ENCODE peak calls at places on chromosomes 11 and 22, in seven cellular contexts. I is IMR-90; E is transverse colon; Q is right atrium auricular region; J is spleen; T is CD4-positive, CD25-positive, alpha-beta regulatory T cell; O is fibroblast of lung. Z is an unnamed sample.

GRCh38 chr11:70742553-70743291 is 344.4 kb downstream of the CTTN start:
- DNase-seq in E (no peak), J (no peak), T (no peak), I (no peak), O (no peak), Q (no peak), Z (no peak)

GRCh38 chr22:46262449-46263207 is 515 bp downstream of the PKDREJ start:
- DNase-seq in T (no peak), J (peak; percentile 92), O (peak; percentile 56), E (peak; percentile 71), Q (peak; percentile 78), I (peak; percentile 35), Z (peak; percentile 32)

GRCh38 chr11:64839887-64840782 is 4.3 kb downstream of the CDC42BPG start:
- DNase-seq in O (no peak), Q (no peak), I (no peak), E (no peak), T (no peak), J (peak; percentile 70), Z (no peak)

GRCh38 chr22:17575151-17575550 is 11.9 kb downstream of the SLC25A18 start:
- DNase-seq in I (no peak), T (no peak), Q (no peak), J (no peak), E (no peak), O (peak; percentile 33), Z (no peak)

GRCh38 chr11:101321222-101321621 is 191.6 kb upstream of the PGR start:
- DNase-seq in I (no peak), E (no peak), T (no peak), Q (no peak), O (no peak), J (no peak), Z (no peak)

GRCh38 chr11:44186531-44186930 is 91.1 kb downstream of the EXT2 start:
- DNase-seq in I (no peak), J (no peak), T (no peak), Q (no peak), O (no peak), E (no peak), Z (no peak)

GRCh38 chr11:85809191-85809590 is 1.8 kb downstream of the SYTL2 start:
- DNase-seq in I (no peak), O (no peak), T (no peak), E (no peak), Q (no peak), J (no peak), Z (peak; percentile 55)

GRCh38 chr11:35045219-35045819 is 93.7 kb upstream of the CD44 start:
- DNase-seq in O (no peak), J (peak; percentile 75), T (peak; percentile 78), Q (no peak), E (peak; percentile 36), I (no peak), Z (peak; percentile 95)

GRCh38 chr22:47303161-47303890 is 540.9 kb downstream of the TBC1D22A start:
- DNase-seq in Q (peak; percentile 50), T (no peak), J (no peak), O (no peak), I (no peak), E (no peak), Z (no peak)

GRCh38 chr11:123047265-123047946 is 14.5 kb downstream of the HSPA8 start:
- DNase-seq in O (no peak), E (no peak), J (no peak), T (no peak), Q (no peak), I (no peak), Z (no peak)

GRCh38 chr22:46586531-46587011 is 33.6 kb upstream of the GRAMD4 start:
- DNase-seq in Q (no peak), E (peak; percentile 68), T (no peak), O (no peak), I (no peak), J (peak; percentile 77), Z (no peak)

GRCh38 chr11:83008581-83008923 is 63.1 kb downstream of the RAB30 start:
- DNase-seq in O (peak; percentile 77), E (no peak), I (peak; percentile 70), T (no peak), J (no peak), Q (no peak), Z (no peak)

DNA sequence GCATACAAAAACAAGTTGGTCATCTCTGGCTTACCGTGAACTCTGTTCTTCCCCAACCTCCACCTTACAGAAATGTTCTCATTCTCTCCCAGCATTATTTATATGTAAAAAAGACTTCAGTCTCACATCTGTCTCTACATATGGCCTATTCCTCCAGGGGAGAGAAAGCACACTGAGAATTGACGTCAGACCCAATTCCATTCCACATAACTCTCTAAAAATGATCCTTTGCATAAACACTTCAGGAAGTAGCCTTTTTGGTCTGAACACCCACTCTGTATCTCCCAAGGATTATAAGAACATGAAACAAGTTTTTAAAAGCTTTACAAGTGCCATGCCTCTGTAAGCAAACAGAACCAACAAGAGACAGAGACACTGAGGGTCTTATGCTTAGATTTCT is 48.4 kb upstream of the PPP2R1B start:
- DNase-seq in I (peak; percentile 91), J (no peak), O (peak; percentile 70), Q (no peak), E (no peak), T (no peak), Z (no peak)
- H3K27ac ChIP-seq in I (no peak overlapping the region), J (peak overlapping the region; percentile 63), O (peak overlapping the region; percentile 47), Q (peak overlapping the region; percentile 36), E (peak overlapping the region; percentile 40), T (no peak overlapping the region), Z (no peak overlapping the region)

DNA sequence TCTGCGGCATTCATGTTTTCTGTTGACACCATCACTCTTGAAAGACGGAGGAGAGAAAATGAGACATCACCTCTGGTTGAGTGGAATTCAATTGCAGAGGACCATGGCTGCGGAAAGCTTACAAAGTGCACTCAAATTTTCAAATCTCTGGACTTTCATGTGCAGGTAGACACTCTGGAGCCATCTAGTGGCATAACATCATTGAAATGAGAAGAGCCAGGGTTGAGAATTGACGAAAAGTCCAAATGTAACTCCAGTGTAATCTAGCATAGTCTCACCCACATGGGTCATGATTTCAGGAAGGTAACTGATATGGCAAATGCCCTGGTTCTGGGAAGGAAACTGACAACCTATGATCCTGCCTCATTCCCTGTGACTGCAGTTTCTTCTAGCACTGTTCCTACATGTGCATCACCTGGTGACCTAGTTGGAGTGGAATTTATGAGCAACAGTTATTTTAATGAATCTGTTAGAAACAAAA is 687.8 kb downstream of the KCNA4 start:
- DNase-seq in E (no peak), O (peak; percentile 87), I (peak; percentile 95), Q (no peak), J (no peak), T (no peak), Z (no peak)
- H3K27ac ChIP-seq in E (no peak overlapping the region), O (no peak overlapping the region), I (peak overlapping the region; percentile 54), Q (no peak overlapping the region), J (no peak overlapping the region), T (no peak overlapping the region), Z (no peak overlapping the region)

DNA sequence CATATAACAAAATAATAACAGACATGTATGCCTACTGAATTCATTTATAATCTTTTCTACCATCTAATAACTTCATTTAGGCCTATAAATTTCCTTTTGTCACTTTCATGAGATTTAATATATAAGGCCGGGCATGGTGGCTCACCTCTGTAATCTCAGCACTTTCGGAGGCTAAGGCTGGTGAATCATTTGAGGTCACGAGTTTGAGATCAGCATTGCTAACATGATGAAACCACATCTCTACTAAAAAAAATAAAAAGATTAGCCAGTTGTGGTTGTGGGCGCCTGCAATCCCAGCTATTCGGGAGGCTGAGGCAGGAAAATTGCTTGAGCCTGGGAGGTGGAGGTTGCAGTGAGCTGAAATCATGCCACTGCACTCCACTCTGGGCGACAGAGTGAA is 14.2 kb upstream of the NTM start:
- DNase-seq in T (no peak), I (no peak), O (peak; percentile 83), E (no peak), Q (no peak), J (no peak), Z (no peak)
- H3K27ac ChIP-seq in T (no peak overlapping the region), I (no peak overlapping the region), O (no peak overlapping the region), E (no peak overlapping the region), Q (no peak overlapping the region), J (no peak overlapping the region), Z (no peak overlapping the region)

DNA sequence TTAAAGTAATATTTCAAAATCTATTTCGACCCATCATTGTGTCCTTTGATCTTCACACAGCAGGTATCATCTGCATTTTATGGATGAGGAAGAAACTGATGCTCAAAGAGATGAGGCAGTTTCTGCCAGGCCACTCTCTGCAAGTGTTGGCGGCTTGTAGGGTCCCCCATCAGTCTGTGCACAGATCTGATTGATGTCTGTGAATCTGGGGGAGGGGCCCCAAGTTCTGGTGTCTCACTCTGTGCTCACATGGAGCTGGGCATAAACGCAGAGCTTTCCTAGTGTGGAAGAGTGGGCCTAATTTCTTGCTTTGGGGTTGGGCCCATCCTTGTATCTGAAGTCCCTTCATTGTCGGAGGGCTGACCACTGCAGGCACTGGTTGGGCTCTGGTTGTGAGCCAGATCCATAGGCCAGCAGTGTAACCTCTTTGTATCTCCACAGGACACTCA is 1.6 kb upstream of the TRMT2A start:
- DNase-seq in Q (no peak), I (no peak), E (no peak), T (no peak), O (no peak), J (peak; percentile 56), Z (no peak)
- H3K27ac ChIP-seq in Q (peak overlapping the region; percentile 93), I (peak overlapping the region; percentile 65), E (no peak overlapping the region), T (peak overlapping the region; percentile 84), O (peak overlapping the region; percentile 13), J (no peak overlapping the region), Z (peak overlapping the region; percentile 96)

GRCh38 chr11:88338223-88338661 is 706 bp upstream of the CTSC start:
- DNase-seq in T (peak; percentile 32), J (peak; percentile 82), O (peak; percentile 74), Q (peak; percentile 74), I (peak; percentile 84), E (peak; percentile 60), Z (peak; percentile 30)
- H3K27ac ChIP-seq in T (peak overlapping the region; percentile 81), J (peak overlapping the region; percentile 94), O (peak overlapping the region; percentile 90), Q (peak overlapping the region; percentile 83), I (peak overlapping the region; percentile 90), E (peak overlapping the region; percentile 93), Z (peak overlapping the region; percentile 70)

GRCh38 chr22:32623943-32624342 is 149.3 kb downstream of the FBXO7 start:
- DNase-seq in J (no peak), Q (peak; percentile 92), E (peak; percentile 49), T (no peak), O (peak; percentile 86), I (peak; percentile 98), Z (no peak)

GRCh38 chr22:32622762-32623147 is 148.1 kb downstream of the FBXO7 start:
- DNase-seq in Q (no peak), T (no peak), I (no peak), J (peak; percentile 6), O (no peak), E (no peak), Z (no peak)

GRCh38 chr22:32620992-32621391 is 146.4 kb downstream of the FBXO7 start:
- DNase-seq in E (no peak), O (no peak), I (no peak), J (peak; percentile 25), T (no peak), Q (no peak), Z (no peak)

GRCh38 chr22:32621656-32622003 is 147.0 kb downstream of the FBXO7 start:
- DNase-seq in E (no peak), J (peak; percentile 34), O (no peak), T (no peak), I (no peak), Q (no peak), Z (no peak)

GRCh38 chr22:32622004-32622761 is 147.6 kb downstream of the FBXO7 start:
- DNase-seq in E (peak; percentile 44), J (peak; percentile 56), I (peak; percentile 94), T (no peak), Q (peak; percentile 79), O (peak; percentile 90), Z (no peak)
- H3K27ac ChIP-seq in E (peak overlapping the region; percentile 70), J (peak overlapping the region; percentile 84), I (peak overlapping the region; percentile 99), T (no peak overlapping the region), Q (peak overlapping the region; percentile 85), O (peak overlapping the region; percentile 94), Z (no peak overlapping the region)